ENCODE peak calls at places on chromosomes 4 and X, in ten cellular contexts. One of them, this sample, is unnamed.

GRCh38 chr4:622996-623913 is 2.1 kb upstream of the PDE6B start:
- DNase-seq in lower lobe of right lung: no peak
- DNase-seq in NAMALWA: no peak
- DNase-seq in GM20000: no peak
- DNase-seq in transverse colon: no peak
- DNase-seq in smooth muscle cell of the brain vasculature: no peak
- DNase-seq in GM12892: no peak
- DNase-seq in adipocyte: no peak
- DNase-seq in anterior cingulate cortex: no peak
- DNase-seq in GM12865: no peak
- DNase-seq in this sample: no peak

GRCh38 chr4:172666711-172667368 is 501.8 kb upstream of the GALNT7 start:
- DNase-seq in lower lobe of right lung: no peak
- DNase-seq in NAMALWA: peak
- DNase-seq in GM20000: no peak
- DNase-seq in transverse colon: no peak
- DNase-seq in smooth muscle cell of the brain vasculature: no peak
- DNase-seq in GM12892: no peak
- DNase-seq in adipocyte: peak
- DNase-seq in anterior cingulate cortex: no peak
- DNase-seq in GM12865: peak
- DNase-seq in this sample: no peak

GRCh38 chr4:24730256-24731001 is 64.9 kb upstream of the SOD3 start:
- DNase-seq in lower lobe of right lung: peak
- DNase-seq in NAMALWA: no peak
- DNase-seq in GM20000: no peak
- DNase-seq in transverse colon: peak
- DNase-seq in smooth muscle cell of the brain vasculature: no peak
- DNase-seq in GM12892: no peak
- DNase-seq in adipocyte: peak
- DNase-seq in anterior cingulate cortex: peak
- DNase-seq in GM12865: no peak
- DNase-seq in this sample: no peak

GRCh38 chr4:87274803-87275202 is 47.9 kb downstream of the HSD17B13 start:
- DNase-seq in lower lobe of right lung: no peak
- DNase-seq in NAMALWA: no peak
- DNase-seq in GM20000: no peak
- DNase-seq in transverse colon: no peak
- DNase-seq in smooth muscle cell of the brain vasculature: no peak
- DNase-seq in GM12892: no peak
- DNase-seq in adipocyte: no peak
- DNase-seq in anterior cingulate cortex: no peak
- DNase-seq in GM12865: no peak
- DNase-seq in this sample: no peak

GRCh38 chr4:177384856-177385396 is 57.3 kb downstream of the AGA start:
- DNase-seq in lower lobe of right lung: no peak
- DNase-seq in NAMALWA: no peak
- DNase-seq in GM20000: no peak
- DNase-seq in transverse colon: no peak
- DNase-seq in smooth muscle cell of the brain vasculature: no peak
- DNase-seq in GM12892: no peak
- DNase-seq in adipocyte: peak
- DNase-seq in anterior cingulate cortex: no peak
- DNase-seq in GM12865: no peak
- DNase-seq in this sample: no peak

GRCh38 chrX:21004835-21005234 is 369.4 kb upstream of the CNKSR2 start:
- DNase-seq in lower lobe of right lung: no peak
- DNase-seq in NAMALWA: no peak
- DNase-seq in GM20000: no peak
- DNase-seq in transverse colon: no peak
- DNase-seq in smooth muscle cell of the brain vasculature: no peak
- DNase-seq in GM12892: no peak
- DNase-seq in adipocyte: no peak
- DNase-seq in anterior cingulate cortex: no peak
- DNase-seq in GM12865: no peak
- DNase-seq in this sample: no peak

GRCh38 chr4:9953089-9953488 is 68.2 kb downstream of the SLC2A9 start:
- DNase-seq in lower lobe of right lung: no peak
- DNase-seq in NAMALWA: no peak
- DNase-seq in GM20000: no peak
- DNase-seq in transverse colon: no peak
- DNase-seq in smooth muscle cell of the brain vasculature: no peak
- DNase-seq in GM12892: no peak
- DNase-seq in adipocyte: no peak
- DNase-seq in anterior cingulate cortex: no peak
- DNase-seq in GM12865: no peak
- DNase-seq in this sample: no peak

GRCh38 chr4:89469930-89470375 is 162.4 kb upstream of the GPRIN3 start:
- DNase-seq in lower lobe of right lung: no peak
- DNase-seq in NAMALWA: peak
- DNase-seq in GM20000: peak
- DNase-seq in transverse colon: no peak
- DNase-seq in smooth muscle cell of the brain vasculature: peak
- DNase-seq in GM12892: no peak
- DNase-seq in adipocyte: peak
- DNase-seq in anterior cingulate cortex: no peak
- DNase-seq in GM12865: peak
- DNase-seq in this sample: no peak

GRCh38 chr4:83438719-83439118 is 16.9 kb downstream of the HELQ start:
- DNase-seq in lower lobe of right lung: no peak
- DNase-seq in NAMALWA: no peak
- DNase-seq in GM20000: no peak
- DNase-seq in transverse colon: no peak
- DNase-seq in smooth muscle cell of the brain vasculature: no peak
- DNase-seq in GM12892: no peak
- DNase-seq in adipocyte: no peak
- DNase-seq in anterior cingulate cortex: no peak
- DNase-seq in GM12865: no peak
- DNase-seq in this sample: no peak

GRCh38 chr4:80492761-80493160 is 157.2 kb downstream of the CFAP299 start:
- DNase-seq in lower lobe of right lung: no peak
- DNase-seq in NAMALWA: no peak
- DNase-seq in GM20000: no peak
- DNase-seq in transverse colon: peak
- DNase-seq in smooth muscle cell of the brain vasculature: no peak
- DNase-seq in GM12892: no peak
- DNase-seq in adipocyte: no peak
- DNase-seq in anterior cingulate cortex: no peak
- DNase-seq in GM12865: peak
- DNase-seq in this sample: peak

GRCh38 chr4:113635739-113636437 is 125.7 kb downstream of the CAMK2D start:
- DNase-seq in lower lobe of right lung: no peak
- DNase-seq in NAMALWA: no peak
- DNase-seq in GM20000: no peak
- DNase-seq in transverse colon: no peak
- DNase-seq in smooth muscle cell of the brain vasculature: no peak
- DNase-seq in GM12892: no peak
- DNase-seq in adipocyte: peak
- DNase-seq in anterior cingulate cortex: no peak
- DNase-seq in GM12865: peak
- DNase-seq in this sample: no peak

GRCh38 chr4:24646777-24647460 is 62.6 kb upstream of the DHX15 start:
- DNase-seq in lower lobe of right lung: no peak
- DNase-seq in NAMALWA: no peak
- DNase-seq in GM20000: no peak
- DNase-seq in transverse colon: no peak
- DNase-seq in smooth muscle cell of the brain vasculature: no peak
- DNase-seq in GM12892: no peak
- DNase-seq in adipocyte: no peak
- DNase-seq in anterior cingulate cortex: no peak
- DNase-seq in GM12865: no peak
- DNase-seq in this sample: no peak

GRCh38 chrX:51281758-51282318 is 50.8 kb upstream of the NUDT10 start:
- DNase-seq in lower lobe of right lung: no peak
- DNase-seq in NAMALWA: no peak
- DNase-seq in GM20000: no peak
- DNase-seq in transverse colon: no peak
- DNase-seq in smooth muscle cell of the brain vasculature: no peak
- DNase-seq in GM12892: no peak
- DNase-seq in adipocyte: no peak
- DNase-seq in anterior cingulate cortex: no peak
- DNase-seq in GM12865: no peak
- DNase-seq in this sample: no peak

GRCh38 chr4:162056947-162057346 is 106.9 kb downstream of the FSTL5 start:
- DNase-seq in lower lobe of right lung: no peak
- DNase-seq in NAMALWA: no peak
- DNase-seq in GM20000: no peak
- DNase-seq in transverse colon: no peak
- DNase-seq in smooth muscle cell of the brain vasculature: no peak
- DNase-seq in GM12892: no peak
- DNase-seq in adipocyte: no peak
- DNase-seq in anterior cingulate cortex: no peak
- DNase-seq in GM12865: no peak
- DNase-seq in this sample: no peak

GRCh38 chr4:76897522-76898384 is at the start of gene SOWAHB:
- DNase-seq in lower lobe of right lung: peak
- DNase-seq in NAMALWA: no peak
- DNase-seq in GM20000: peak
- DNase-seq in transverse colon: peak
- DNase-seq in smooth muscle cell of the brain vasculature: no peak
- DNase-seq in GM12892: peak
- DNase-seq in adipocyte: peak
- DNase-seq in anterior cingulate cortex: no peak
- DNase-seq in GM12865: peak
- DNase-seq in this sample: peak

GRCh38 chr4:54213001-54213400 is 16.1 kb upstream of the PDGFRA start:
- DNase-seq in lower lobe of right lung: no peak
- DNase-seq in NAMALWA: no peak
- DNase-seq in GM20000: no peak
- DNase-seq in transverse colon: no peak
- DNase-seq in smooth muscle cell of the brain vasculature: no peak
- DNase-seq in GM12892: no peak
- DNase-seq in adipocyte: no peak
- DNase-seq in anterior cingulate cortex: no peak
- DNase-seq in GM12865: no peak
- DNase-seq in this sample: no peak

GRCh38 chr4:2259036-2259540 is 2.8 kb downstream of the MXD4 start:
- DNase-seq in lower lobe of right lung: peak
- DNase-seq in NAMALWA: no peak
- DNase-seq in GM20000: no peak
- DNase-seq in transverse colon: peak
- DNase-seq in smooth muscle cell of the brain vasculature: no peak
- DNase-seq in GM12892: no peak
- DNase-seq in adipocyte: no peak
- DNase-seq in anterior cingulate cortex: no peak
- DNase-seq in GM12865: no peak
- DNase-seq in this sample: peak

GRCh38 chr4:70902577-70903281 is 560 bp downstream of the MOB1B start:
- DNase-seq in lower lobe of right lung: no peak
- DNase-seq in NAMALWA: peak
- DNase-seq in GM20000: peak
- DNase-seq in transverse colon: no peak
- DNase-seq in smooth muscle cell of the brain vasculature: no peak
- DNase-seq in GM12892: peak
- DNase-seq in adipocyte: no peak
- DNase-seq in anterior cingulate cortex: no peak
- DNase-seq in GM12865: no peak
- DNase-seq in this sample: no peak

GRCh38 chrX:13212191-13212651 is 107.6 kb downstream of the ATXN3L start:
- DNase-seq in lower lobe of right lung: no peak
- DNase-seq in NAMALWA: no peak
- DNase-seq in GM20000: no peak
- DNase-seq in transverse colon: no peak
- DNase-seq in smooth muscle cell of the brain vasculature: no peak
- DNase-seq in GM12892: no peak
- DNase-seq in adipocyte: peak
- DNase-seq in anterior cingulate cortex: no peak
- DNase-seq in GM12865: no peak
- DNase-seq in this sample: no peak

GRCh38 chr4:24229976-24230375 is 340.1 kb upstream of the PPARGC1A start:
- DNase-seq in lower lobe of right lung: no peak
- DNase-seq in NAMALWA: no peak
- DNase-seq in GM20000: no peak
- DNase-seq in transverse colon: no peak
- DNase-seq in smooth muscle cell of the brain vasculature: no peak
- DNase-seq in GM12892: no peak
- DNase-seq in adipocyte: no peak
- DNase-seq in anterior cingulate cortex: no peak
- DNase-seq in GM12865: no peak
- DNase-seq in this sample: no peak

GRCh38 chr4:8690216-8690786 is 97.7 kb downstream of the CPZ start:
- DNase-seq in lower lobe of right lung: no peak
- DNase-seq in NAMALWA: no peak
- DNase-seq in GM20000: no peak
- DNase-seq in transverse colon: no peak
- DNase-seq in smooth muscle cell of the brain vasculature: no peak
- DNase-seq in GM12892: no peak
- DNase-seq in adipocyte: no peak
- DNase-seq in anterior cingulate cortex: no peak
- DNase-seq in GM12865: no peak
- DNase-seq in this sample: no peak

GRCh38 chrX:53580742-53581504 is 105.6 kb downstream of the HUWE1 start:
- DNase-seq in lower lobe of right lung: no peak
- DNase-seq in NAMALWA: no peak
- DNase-seq in GM20000: no peak
- DNase-seq in transverse colon: no peak
- DNase-seq in smooth muscle cell of the brain vasculature: no peak
- DNase-seq in GM12892: no peak
- DNase-seq in adipocyte: no peak
- DNase-seq in anterior cingulate cortex: no peak
- DNase-seq in GM12865: no peak
- DNase-seq in this sample: no peak

GRCh38 chr4:41339812-41340809 is 83.4 kb downstream of the UCHL1 start:
- DNase-seq in lower lobe of right lung: no peak
- DNase-seq in NAMALWA: no peak
- DNase-seq in GM20000: no peak
- DNase-seq in transverse colon: no peak
- DNase-seq in smooth muscle cell of the brain vasculature: no peak
- DNase-seq in GM12892: no peak
- DNase-seq in adipocyte: peak
- DNase-seq in anterior cingulate cortex: peak
- DNase-seq in GM12865: no peak
- DNase-seq in this sample: peak

GRCh38 chr4:22688236-22688635 is 4.5 kb upstream of the GBA3 start:
- DNase-seq in lower lobe of right lung: no peak
- DNase-seq in NAMALWA: no peak
- DNase-seq in GM20000: no peak
- DNase-seq in transverse colon: no peak
- DNase-seq in smooth muscle cell of the brain vasculature: no peak
- DNase-seq in GM12892: no peak
- DNase-seq in adipocyte: no peak
- DNase-seq in anterior cingulate cortex: no peak
- DNase-seq in GM12865: no peak
- DNase-seq in this sample: no peak

GRCh38 chr4:168440442-168441264 is 39.6 kb downstream of the DDX60L start:
- DNase-seq in lower lobe of right lung: no peak
- DNase-seq in NAMALWA: no peak
- DNase-seq in GM20000: peak
- DNase-seq in transverse colon: no peak
- DNase-seq in smooth muscle cell of the brain vasculature: no peak
- DNase-seq in GM12892: no peak
- DNase-seq in adipocyte: peak
- DNase-seq in anterior cingulate cortex: no peak
- DNase-seq in GM12865: no peak
- DNase-seq in this sample: no peak

GRCh38 chr4:38509551-38509950 is 154.4 kb upstream of the KLF3 start:
- DNase-seq in lower lobe of right lung: no peak
- DNase-seq in NAMALWA: no peak
- DNase-seq in GM20000: no peak
- DNase-seq in transverse colon: no peak
- DNase-seq in smooth muscle cell of the brain vasculature: no peak
- DNase-seq in GM12892: no peak
- DNase-seq in adipocyte: no peak
- DNase-seq in anterior cingulate cortex: no peak
- DNase-seq in GM12865: peak
- DNase-seq in this sample: no peak

GRCh38 chr4:26753642-26754041 is 107.0 kb upstream of the STIM2 start:
- DNase-seq in lower lobe of right lung: no peak
- DNase-seq in NAMALWA: no peak
- DNase-seq in GM20000: no peak
- DNase-seq in transverse colon: no peak
- DNase-seq in smooth muscle cell of the brain vasculature: no peak
- DNase-seq in GM12892: no peak
- DNase-seq in adipocyte: peak
- DNase-seq in anterior cingulate cortex: no peak
- DNase-seq in GM12865: no peak
- DNase-seq in this sample: no peak

GRCh38 chr4:707929-708630 is 2.4 kb downstream of the PCGF3 start:
- DNase-seq in lower lobe of right lung: no peak
- DNase-seq in NAMALWA: no peak
- DNase-seq in GM20000: no peak
- DNase-seq in transverse colon: no peak
- DNase-seq in smooth muscle cell of the brain vasculature: no peak
- DNase-seq in GM12892: no peak
- DNase-seq in adipocyte: no peak
- DNase-seq in anterior cingulate cortex: no peak
- DNase-seq in GM12865: no peak
- DNase-seq in this sample: no peak